ENCODE peak calls at places on chromosomes 7 and 10, in five cellular contexts. O is heart left ventricle, C is left ventricle myocardium inferior, H is thyroid gland, M is fibroblast of lung. W is an unnamed sample.

GRCh38 chr10:82254237-82254636 is 379.2 kb downstream of the NRG3 start:
- DNase-seq in M (no peak), O (no peak), C (no peak), H (no peak), W (no peak)

GRCh38 chr10:22086730-22087364 is 83.3 kb upstream of the DNAJC1 start:
- DNase-seq in O (peak; percentile 79), M (peak; percentile 87), H (peak; percentile 93), C (peak; percentile 90), W (peak; percentile 67)

GRCh38 chr7:163298-163695 is 29.1 kb upstream of the FAM20C start:
- DNase-seq in C (no peak), M (no peak), H (no peak), O (no peak), W (no peak)

GRCh38 chr7:139139150-139139549 is 29.6 kb upstream of the ZC3HAV1 start:
- DNase-seq in O (no peak), H (no peak), M (no peak), C (no peak), W (no peak)

GRCh38 chr7:74586258-74587200 is 71.0 kb upstream of the GTF2I start:
- DNase-seq in H (no peak), M (no peak), O (no peak), C (no peak), W (no peak)

GRCh38 chr7:28685660-28686417 is 272.3 kb downstream of the TRIL start:
- DNase-seq in H (peak; percentile 95), C (peak; percentile 88), M (peak; percentile 100), O (peak; percentile 97), W (peak; percentile 97)

GRCh38 chr10:86264481-86265231 is 101.9 kb downstream of the GRID1 start:
- DNase-seq in H (peak; percentile 88), M (no peak), O (no peak), C (no peak), W (no peak)

GRCh38 chr10:119259345-119259744 is 52.0 kb downstream of the GRK5 start:
- DNase-seq in O (no peak), H (no peak), C (no peak), M (no peak), W (no peak)

GRCh38 chr10:50538473-50539398 is 85.0 kb downstream of the SGMS1 start:
- DNase-seq in H (no peak), C (no peak), M (no peak), O (no peak), W (peak; percentile 23)

GRCh38 chr7:79398145-79398749 is 55.2 kb downstream of the MAGI2 start:
- DNase-seq in M (peak; percentile 14), C (no peak), H (no peak), O (no peak), W (no peak)

GRCh38 chr7:16504019-16504418 is 22.6 kb upstream of the LRRC72 start:
- DNase-seq in M (peak; percentile 58), H (no peak), O (no peak), C (no peak), W (peak; percentile 18)

GRCh38 chr10:15540729-15541128 is 169.6 kb upstream of the FAM171A1 start:
- DNase-seq in H (no peak), C (no peak), M (no peak), O (no peak), W (no peak)

GRCh38 chr7:74126220-74126880 is 42.7 kb downstream of the LIMK1 start:
- DNase-seq in C (no peak), H (no peak), O (no peak), M (no peak), W (no peak)

GRCh38 chr10:72200883-72201282 is 14.9 kb upstream of the ANAPC16 start:
- DNase-seq in H (no peak), M (no peak), O (no peak), C (no peak), W (no peak)

GRCh38 chr7:50369408-50370026 is 65.0 kb downstream of the IKZF1 start:
- DNase-seq in M (peak; percentile 1), C (no peak), H (no peak), O (no peak), W (peak; percentile 34)

GRCh38 chr10:27446091-27446918 is 57.8 kb upstream of the RAB18 start:
- DNase-seq in H (no peak), M (peak; percentile 66), O (no peak), C (no peak), W (peak; percentile 53)

GRCh38 chr10:78991187-78991586 is 77.6 kb upstream of the ZMIZ1 start:
- DNase-seq in H (no peak), C (no peak), O (no peak), M (no peak), W (peak; percentile 93)

GRCh38 chr10:61961278-61961677 is 59.8 kb downstream of the ARID5B start:
- DNase-seq in H (no peak), C (no peak), M (no peak), O (no peak), W (no peak)

GRCh38 chr7:101817031-101817929 is at the start of gene CUX1:
- DNase-seq in M (no peak), C (no peak), H (peak; percentile 52), O (peak; percentile 25), W (no peak)

GRCh38 chr7:101814081-101814995 is 3.1 kb upstream of the CUX1 start:
- DNase-seq in O (peak; percentile 57), C (peak; percentile 51), H (peak; percentile 76), M (peak; percentile 55), W (peak; percentile 36)

GRCh38 chr7:101816499-101817030 is 861 bp upstream of the CUX1 start:
- DNase-seq in M (peak; percentile 44), C (peak; percentile 51), O (peak; percentile 62), H (peak; percentile 63), W (no peak)

GRCh38 chr7:101814996-101815825 is 2.2 kb upstream of the CUX1 start:
- DNase-seq in C (peak; percentile 29), M (peak; percentile 25), H (peak; percentile 48), O (peak; percentile 59), W (no peak)

DNA sequence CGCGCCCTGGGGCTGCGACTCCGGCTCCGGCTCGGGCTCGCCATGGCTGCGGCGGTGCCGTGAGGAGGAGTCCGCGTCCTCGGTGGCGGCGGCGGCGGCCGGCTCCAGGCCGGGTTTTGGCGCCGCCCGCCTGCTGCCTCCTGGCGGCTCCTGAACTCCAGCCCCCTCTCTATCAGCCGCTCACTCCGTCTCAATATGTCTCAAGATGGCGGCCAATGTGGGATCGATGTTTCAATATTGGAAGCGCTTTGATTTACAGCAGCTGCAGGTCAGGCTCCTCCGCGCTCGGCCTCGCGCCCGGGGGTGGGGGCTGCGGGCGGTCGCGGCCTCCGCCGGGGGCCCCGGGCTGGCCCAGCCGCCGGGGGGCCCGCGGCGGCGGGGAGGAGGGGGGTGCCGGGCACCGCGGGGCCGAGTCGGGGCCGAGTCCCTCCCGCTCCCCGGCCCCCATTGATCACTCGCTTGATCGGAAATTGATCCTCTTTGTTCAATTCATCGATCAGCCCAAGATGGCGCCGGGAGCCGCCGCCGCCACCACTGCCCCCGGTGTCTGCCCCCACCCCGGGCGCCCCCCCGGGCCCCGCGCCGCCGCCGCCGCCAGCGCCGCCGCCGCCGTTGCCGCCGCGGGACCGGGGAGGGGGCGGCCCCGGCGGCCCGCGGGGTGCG is 1.5 kb upstream of the CUX1 start:
- DNase-seq in M (peak; percentile 80), H (peak; percentile 74), O (peak; percentile 76), C (peak; percentile 80), W (peak; percentile 48)
- TF ChIP-seq CTCF in M (no peak), H (peak; percentile 9), O (no peak), C (peak; percentile 33), W (peak; percentile 30)

GRCh38 chr10:131406676-131407392 is 95.3 kb upstream of the TCERG1L start:
- DNase-seq in M (no peak), H (no peak), C (no peak), O (no peak), W (no peak)

GRCh38 chr10:131403936-131404335 is 92.4 kb upstream of the TCERG1L start:
- DNase-seq in H (no peak), O (no peak), M (no peak), C (no peak), W (no peak)

GRCh38 chr10:131402771-131403723 is 91.5 kb upstream of the TCERG1L start:
- DNase-seq in O (no peak), C (no peak), H (no peak), M (no peak), W (no peak)

GRCh38 chr10:131400518-131400917 is 89.0 kb upstream of the TCERG1L start:
- DNase-seq in O (no peak), H (no peak), C (no peak), M (no peak), W (no peak)

DNA sequence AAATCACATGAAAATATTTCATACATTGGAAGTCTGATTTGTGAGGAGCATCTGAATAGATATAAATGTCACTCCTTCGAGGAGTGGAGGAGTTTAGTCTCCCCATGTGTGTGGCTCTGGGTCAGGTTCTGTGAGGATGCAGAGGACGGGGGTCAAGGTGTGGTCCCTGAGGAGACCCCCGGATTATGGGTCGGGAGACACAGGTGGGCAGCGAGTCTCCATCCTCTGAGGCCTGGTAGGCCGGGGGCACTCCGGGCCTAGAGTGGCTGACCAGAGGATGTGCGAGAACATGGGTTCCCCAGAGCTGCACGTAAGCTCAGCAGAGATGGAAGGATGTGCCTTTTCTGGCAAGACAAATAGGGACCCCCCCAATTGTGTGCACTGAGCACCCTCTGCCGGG is 93.4 kb upstream of the TCERG1L start:
- DNase-seq in M (no peak), H (no peak), O (no peak), C (no peak), W (no peak)
- H3K27me3 ChIP-seq in M (no peaks in the 10 kb centered on the region), H (no peaks in the 10 kb centered on the region), O (peaks cover 4% of the 10 kb centered on the region), C (peaks cover 68% of the 10 kb centered on the region), W (no peaks in the 10 kb centered on the region)

GRCh38 chr10:132272061-132272766 is 35.5 kb downstream of the STK32C start:
- DNase-seq in O (peak; percentile 29), M (peak; percentile 68), H (no peak), C (peak; percentile 34), W (no peak)

GRCh38 chr10:132274581-132274980 is 33.2 kb downstream of the STK32C start:
- DNase-seq in M (no peak), H (no peak), C (no peak), O (no peak), W (no peak)

GRCh38 chr10:132273966-132274365 is 33.8 kb downstream of the STK32C start:
- DNase-seq in H (no peak), C (no peak), M (no peak), O (no peak), W (no peak)

GRCh38 chr10:132272767-132273090 is 35.0 kb downstream of the STK32C start:
- DNase-seq in H (no peak), O (no peak), C (no peak), M (no peak), W (no peak)

GRCh38 chr10:132273304-132273944 is 34.3 kb downstream of the STK32C start:
- DNase-seq in O (no peak), H (no peak), M (no peak), C (no peak), W (no peak)
- H3K4me3 ChIP-seq in O (no peak overlapping the region), H (no peak overlapping the region), M (no peak overlapping the region), C (no peak overlapping the region), W (no peak overlapping the region)

GRCh38 chr7:118350260-118350659 is 125.8 kb downstream of the ANKRD7 start:
- DNase-seq in C (no peak), H (no peak), M (no peak), O (no peak), W (peak; percentile 39)

GRCh38 chr7:118349604-118350003 is 125.1 kb downstream of the ANKRD7 start:
- DNase-seq in C (no peak), H (no peak), O (no peak), M (no peak), W (no peak)

DNA sequence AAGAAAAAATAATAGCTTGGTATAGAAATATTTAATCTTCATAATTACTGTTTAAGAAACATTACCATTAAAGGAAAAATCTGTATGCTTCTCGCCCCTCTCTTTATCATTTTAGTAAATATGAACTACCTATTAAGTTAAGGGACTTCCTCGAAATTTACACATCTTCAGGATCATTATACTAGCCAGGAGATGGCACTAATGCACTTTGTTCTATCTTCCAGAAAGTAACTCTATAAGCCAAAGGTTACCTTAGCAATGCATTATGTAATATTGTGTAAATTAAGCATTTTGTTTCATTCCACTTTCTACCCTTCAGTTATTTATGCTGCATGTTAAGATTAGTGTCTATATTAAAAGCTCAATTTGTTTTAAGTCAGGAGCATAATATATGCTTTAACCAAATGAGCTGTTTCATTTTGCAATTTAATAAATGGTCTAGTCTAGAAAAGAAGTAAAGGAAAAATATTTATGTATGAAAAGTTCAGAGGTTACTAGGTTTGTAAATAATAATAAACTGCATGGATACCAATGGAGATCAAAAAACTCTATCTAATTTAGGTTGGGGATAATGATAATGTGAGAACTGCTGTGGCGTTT is 128.4 kb downstream of the ANKRD7 start:
- DNase-seq in M (peak; percentile 31), C (no peak), O (no peak), H (no peak), W (peak; percentile 49)
- TF ChIP-seq CTCF in M (no peak), C (no peak), O (no peak), H (no peak), W (peak; percentile 24)

W was measured in bronchial epithelial cell.